ENCODE peak calls at places on chromosomes 11 and 22, in four cellular contexts. B is AG10803, M is nephron progenitor cell, N is tibial nerve. G is an unnamed sample.

GRCh38 chr11:71322861-71323582 is 70.6 kb upstream of the SHANK2 start:
- DNase-seq in B (no peak), M (no peak), N (no peak), G (no peak)

GRCh38 chr11:84384637-84385227 is 1098.6 kb upstream of the CCDC90B start:
- DNase-seq in B (peak; percentile 55), M (peak; percentile 52), N (peak; percentile 25), G (peak; percentile 48)

GRCh38 chr11:9922806-9923205 is 258.9 kb downstream of the SWAP70 start:
- DNase-seq in B (peak; percentile 23), M (peak; percentile 16), N (no peak), G (no peak)

GRCh38 chr22:33018232-33018864 is 39.8 kb downstream of the SYN3 start:
- DNase-seq in B (peak; percentile 40), M (peak; percentile 79), N (peak; percentile 30), G (peak; percentile 60)

GRCh38 chr22:26888887-26889286 is 231.5 kb downstream of the MIAT start:
- DNase-seq in B (peak; percentile 45), M (no peak), N (no peak), G (no peak)

GRCh38 chr11:64226507-64227051 is 505 bp downstream of the NUDT22 start:
- DNase-seq in B (no peak), M (no peak), N (no peak), G (no peak)

GRCh38 chr11:112780351-112781043 is 180.7 kb upstream of the NCAM1 start:
- DNase-seq in B (peak; percentile 53), M (no peak), N (no peak), G (no peak)

GRCh38 chr11:72591785-72592490 is 82.3 kb downstream of the PDE2A start:
- DNase-seq in B (no peak), M (no peak), N (no peak), G (no peak)

GRCh38 chr11:16040151-16040550 is 316.2 kb downstream of the SOX6 start:
- DNase-seq in B (no peak), M (no peak), N (no peak), G (no peak)

GRCh38 chr22:41504397-41504796 is 35.5 kb downstream of the ACO2 start:
- DNase-seq in B (peak; percentile 55), M (no peak), N (no peak), G (no peak)

GRCh38 chr22:27340047-27340446 is 461.5 kb downstream of the MN1 start:
- DNase-seq in B (no peak), M (no peak), N (no peak), G (no peak)

GRCh38 chr11:65660038-65660437 is 2.7 kb downstream of the RELA start:
- DNase-seq in B (no peak), M (no peak), N (no peak), G (no peak)

GRCh38 chr11:65661599-65662246 is 993 bp downstream of the RELA start:
- DNase-seq in B (no peak), M (no peak), N (no peak), G (no peak)

GRCh38 chr11:65663634-65664200 is 1.0 kb upstream of the RELA start:
- DNase-seq in B (peak; percentile 86), M (peak; percentile 44), N (no peak), G (no peak)

GRCh38 chr11:65662247-65662801 is 392 bp downstream of the RELA start:
- DNase-seq in B (no peak), M (no peak), N (no peak), G (no peak)

GRCh38 chr11:65662802-65663633 is at the start of gene RELA:
- DNase-seq in B (peak; percentile 96), M (peak; percentile 91), N (peak; percentile 93), G (peak; percentile 90)
- TF ChIP-seq CTCF in B (no peak), M (no peak), N (peak; percentile 77), G (no peak)

DNA sequence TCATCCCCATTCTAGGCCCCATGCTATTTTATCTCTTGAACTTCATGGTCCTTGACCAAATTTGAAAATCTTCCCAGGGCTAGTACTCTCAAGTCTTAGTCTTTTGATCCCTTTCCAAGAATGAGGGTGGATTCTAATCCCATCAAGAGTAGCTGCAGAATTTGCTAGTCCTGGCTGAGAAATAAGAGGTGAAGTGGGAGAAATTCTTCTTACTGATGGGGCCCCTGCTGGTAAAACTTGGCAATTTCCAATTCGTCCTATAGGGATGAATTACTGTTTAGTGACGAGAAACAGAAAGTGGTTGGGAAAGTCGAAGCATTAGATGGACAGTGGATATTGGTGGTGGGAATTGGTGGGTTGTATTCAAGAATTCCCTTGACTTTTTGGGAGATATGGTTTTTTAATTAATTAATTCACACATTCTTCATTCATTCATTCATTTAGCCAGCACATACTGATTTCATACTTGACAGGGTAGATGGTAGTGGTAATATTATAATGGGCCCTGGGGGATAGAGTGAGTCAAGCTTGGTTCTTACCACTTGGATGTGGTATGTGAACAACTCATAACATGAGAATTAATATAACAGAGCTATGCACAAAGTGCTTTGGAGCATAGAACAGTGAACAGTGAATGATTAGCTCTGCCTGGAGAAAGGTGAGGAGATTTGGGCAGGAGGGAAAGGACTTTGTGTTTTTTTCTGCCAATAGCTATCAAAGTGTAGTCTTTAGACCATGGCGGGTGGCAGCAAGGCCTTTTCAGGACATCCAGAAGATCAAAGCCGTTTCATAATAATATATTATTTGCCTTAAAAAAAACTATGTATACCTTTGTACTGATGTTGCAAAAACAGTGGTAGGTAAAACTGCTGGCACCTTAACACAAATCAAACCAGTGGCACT is 103.8 kb downstream of the STIM1 start:
- DNase-seq in B (peak; percentile 85), M (no peak), N (no peak), G (no peak)
- TF ChIP-seq CTCF in B (peak; percentile 29), M (no peak), N (no peak), G (no peak)

GRCh38 chr22:47837703-47838102 is 1075.3 kb downstream of the TBC1D22A start:
- DNase-seq in B (peak; percentile 24), M (no peak), N (no peak), G (no peak)
- TF ChIP-seq CTCF in B (peak; percentile 39), M (peak; percentile 31), N (no peak), G (no peak)

DNA sequence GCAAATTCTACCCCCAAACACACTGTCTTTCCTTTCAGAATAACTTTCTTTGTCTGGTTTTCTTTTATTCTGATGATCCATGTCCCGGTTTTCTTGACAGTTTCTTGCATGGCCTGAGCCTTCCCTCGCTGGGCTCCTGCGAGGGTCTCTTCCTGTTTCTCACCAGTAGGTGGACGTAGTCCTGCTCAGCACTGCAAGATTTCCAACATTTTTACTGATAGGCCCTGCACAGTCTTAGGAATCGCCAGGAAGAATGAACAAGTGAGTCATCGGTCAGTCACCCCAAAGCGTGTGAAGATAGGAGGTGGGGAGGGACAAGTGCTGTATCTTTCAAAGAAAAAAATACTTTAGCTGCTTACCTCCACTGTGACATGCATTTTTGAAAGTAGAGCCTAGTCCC is 16.9 kb upstream of the KIRREL3 start:
- DNase-seq in B (peak; percentile 86), M (peak; percentile 35), N (no peak), G (no peak)
- TF ChIP-seq CTCF in B (peak; percentile 72), M (peak; percentile 61), N (no peak), G (no peak)

GRCh38 chr11:8914661-8915018 is 3.7 kb downstream of the AKIP1 start:
- DNase-seq in B (no peak), M (no peak), N (no peak), G (no peak)
- TF ChIP-seq CTCF in B (no peak), M (no peak), N (no peak), G (no peak)

DNA sequence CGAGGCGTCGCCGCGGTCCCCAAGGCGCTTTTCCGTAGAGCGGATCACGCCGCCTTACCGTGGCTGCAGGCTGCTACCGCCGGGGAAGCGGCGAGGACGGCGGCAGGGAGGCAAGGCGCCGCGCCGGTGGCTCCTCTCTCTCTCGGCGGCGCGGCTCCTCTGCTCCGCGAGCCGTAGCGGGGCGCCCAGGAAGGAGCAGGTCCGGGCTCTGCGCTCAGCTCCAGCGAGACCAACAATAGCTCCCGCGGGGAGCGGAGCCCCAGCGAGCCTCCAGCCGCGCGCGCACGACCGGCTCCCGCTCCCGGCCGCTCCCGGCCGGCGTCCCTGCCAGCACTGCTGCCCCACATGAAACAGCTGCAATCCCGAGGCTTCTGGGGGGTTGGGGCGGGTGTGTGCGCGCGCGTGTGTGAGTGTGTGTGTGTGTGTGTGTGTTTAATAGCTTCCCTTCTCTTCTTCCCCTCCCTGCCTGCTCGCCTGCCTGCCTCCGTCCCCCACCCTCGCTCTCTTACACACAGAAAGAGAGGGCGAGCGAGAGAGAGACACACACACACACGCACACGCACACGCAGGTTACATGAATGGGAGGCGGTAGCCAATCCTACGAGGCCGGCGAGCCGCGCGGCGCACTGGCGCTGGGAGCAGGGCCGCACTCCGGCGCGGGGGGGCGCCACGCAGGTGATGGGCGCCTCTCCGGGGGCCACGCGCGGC is at the start of gene TENM4:
- DNase-seq in B (peak; percentile 91), M (peak; percentile 78), N (peak; percentile 52), G (peak; percentile 24)
- TF ChIP-seq CTCF in B (peak; percentile 10), M (peak; percentile 38), N (peak; percentile 40), G (no peak)